ENCODE peak calls at places on chromosomes 11 and 22, in eight cellular contexts. H is HCT116, P is HepG2, K is endothelial cell of umbilical vein, A is A549, M is GM12878, L is H1, O is K562. T is an unnamed sample.

GRCh38 chr22:49756201-49756600 is 71.5 kb downstream of the BRD1 start:
- DNase-seq in P (no peak), L (no peak), H (no peak), M (no peak), A (no peak), K (no peak), O (no peak), T (no peak)

GRCh38 chr11:85590848-85591483 is 36.2 kb downstream of the DLG2 start:
- DNase-seq in L (no peak), A (peak), P (peak), H (peak), O (no peak), M (no peak), K (no peak), T (peak)

GRCh38 chr11:117828641-117829368 is 4.3 kb upstream of the FXYD2 start:
- DNase-seq in P (no peak), K (peak), L (peak), M (no peak), A (peak), H (no peak), O (peak), T (peak)

GRCh38 chr22:44846726-44847275 is 94.4 kb downstream of the ARHGAP8 start:
- DNase-seq in H (no peak), P (no peak), A (no peak), O (no peak), K (no peak), M (no peak), L (no peak), T (no peak)

GRCh38 chr11:109027851-109028250 is 363.0 kb downstream of the DDX10 start:
- DNase-seq in K (no peak), O (no peak), P (no peak), H (no peak), L (no peak), A (peak), M (no peak), T (no peak)

GRCh38 chr22:46066691-46067090 is 83.6 kb upstream of the PPARA start:
- DNase-seq in P (no peak), H (no peak), A (no peak), M (no peak), O (no peak), L (no peak), K (peak), T (no peak)

GRCh38 chr22:22111267-22111751 is 128.7 kb upstream of the TOP3B start:
- DNase-seq in L (no peak), M (peak), O (peak), H (no peak), K (no peak), A (peak), P (no peak), T (no peak)

GRCh38 chr22:17655289-17655688 is 16.7 kb downstream of the BCL2L13 start:
- DNase-seq in K (no peak), A (no peak), O (no peak), H (no peak), M (no peak), L (no peak), P (no peak), T (peak)

GRCh38 chr11:123757976-123758375 is 3.7 kb upstream of the OR6X1 start:
- DNase-seq in H (no peak), L (no peak), K (no peak), O (no peak), M (no peak), A (no peak), P (no peak), T (no peak)

GRCh38 chr11:71311176-71311925 is 59.0 kb upstream of the SHANK2 start:
- DNase-seq in O (no peak), P (no peak), H (no peak), M (no peak), A (no peak), K (no peak), L (peak), T (no peak)

GRCh38 chr11:89433278-89433677 is 57.9 kb downstream of the NOX4 start:
- DNase-seq in M (no peak), H (no peak), K (no peak), L (no peak), A (no peak), O (no peak), P (no peak), T (no peak)

GRCh38 chr22:23838686-23839468 is at the start of gene DERL3:
- DNase-seq in K (peak), H (no peak), P (no peak), M (peak), O (peak), A (peak), L (peak), T (peak)

GRCh38 chr22:26621663-26622062 is at the start of gene CRYBA4:
- DNase-seq in P (no peak), K (no peak), A (no peak), O (no peak), M (no peak), L (no peak), H (no peak), T (no peak)

GRCh38 chr11:14413307-14414072 is 54.5 kb upstream of the RRAS2 start:
- DNase-seq in A (peak), H (no peak), L (peak), P (no peak), M (no peak), O (peak), K (no peak), T (peak)

GRCh38 chr22:41308054-41308453 is 6.7 kb downstream of the ZC3H7B start:
- DNase-seq in O (no peak), M (no peak), A (no peak), P (no peak), K (no peak), H (no peak), L (no peak), T (no peak)

GRCh38 chr11:125689460-125689859 is 8.8 kb upstream of the ACRV1 start:
- DNase-seq in M (no peak), L (no peak), K (no peak), A (no peak), H (no peak), O (no peak), P (no peak), T (no peak)

GRCh38 chr11:112320668-112321067 is 60.0 kb upstream of the PLET1 start:
- DNase-seq in H (no peak), K (peak), M (no peak), L (no peak), O (no peak), P (peak), A (no peak), T (no peak)

GRCh38 chr11:81165164-81165563 is 1568.5 kb downstream of the FAM181B start:
- DNase-seq in A (no peak), P (no peak), M (no peak), H (no peak), O (no peak), K (no peak), L (no peak), T (peak)

GRCh38 chr22:35477911-35478582 is 62.6 kb upstream of the RASD2 start:
- DNase-seq in K (peak), A (peak), H (peak), L (no peak), P (no peak), M (no peak), O (peak), T (peak)

GRCh38 chr11:112516261-112516660 is 255.6 kb upstream of the PLET1 start:
- DNase-seq in H (no peak), P (no peak), O (no peak), M (no peak), L (no peak), K (no peak), A (no peak), T (no peak)

GRCh38 chr22:24325105-24325757 is 54.6 kb downstream of the SPECC1L start:
- DNase-seq in A (peak), H (no peak), P (peak), O (peak), K (peak), M (peak), L (no peak), T (peak)

GRCh38 chr22:36641902-36642640 is 61.5 kb downstream of the CACNG2 start:
- DNase-seq in K (no peak), L (no peak), O (no peak), P (no peak), H (no peak), M (no peak), A (peak), T (peak)

GRCh38 chr22:30422481-30423295 is 2.9 kb upstream of the MTFP1 start:
- DNase-seq in K (peak), A (peak), L (peak), O (peak), M (no peak), H (peak), P (peak), T (peak)
- TF ChIP-seq POLR2A in K (no peak), A (no peak), L (no peak), O (no peak), M (no peak), H (no peak), P (no peak), T (no peak)

GRCh38 chr11:64713781-64714363 is 9.1 kb downstream of the NRXN2 start:
- DNase-seq in M (no peak), H (no peak), K (no peak), O (peak), L (peak), P (no peak), A (no peak), T (no peak)
- H3K4me3 ChIP-seq in M (no peak), H (no peak), K (no peak), O (no peak), L (peak), P (no peak), A (peak), T (no peak)

DNA sequence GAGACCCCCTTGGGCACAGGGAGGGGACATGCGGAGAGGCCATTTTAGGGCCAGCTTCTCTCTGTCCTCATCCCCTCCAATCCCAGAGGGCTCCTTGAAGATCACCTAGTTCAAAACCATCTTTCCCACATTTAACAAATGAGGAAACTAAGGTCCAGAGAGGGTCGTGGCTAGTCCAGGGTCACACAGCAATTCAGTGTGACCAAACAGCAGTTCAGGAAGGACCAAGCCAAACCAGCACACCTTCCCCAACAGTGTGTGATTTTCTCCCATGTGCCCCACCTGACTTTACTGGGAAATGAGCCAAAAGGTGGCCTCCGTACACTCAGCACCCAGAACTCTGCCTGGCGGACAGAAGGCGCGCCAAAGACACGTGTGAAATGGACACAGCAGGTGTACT is 51.3 kb downstream of the CACNA1I start:
- DNase-seq in A (no peak), M (no peak), H (no peak), P (no peak), K (no peak), O (no peak), L (no peak), T (no peak)
- TF ChIP-seq MAX in A (no peak), M (no peak), H (no peak), P (no peak), K (no peak), O (no peak), L (no peak), T (no peak)

DNA sequence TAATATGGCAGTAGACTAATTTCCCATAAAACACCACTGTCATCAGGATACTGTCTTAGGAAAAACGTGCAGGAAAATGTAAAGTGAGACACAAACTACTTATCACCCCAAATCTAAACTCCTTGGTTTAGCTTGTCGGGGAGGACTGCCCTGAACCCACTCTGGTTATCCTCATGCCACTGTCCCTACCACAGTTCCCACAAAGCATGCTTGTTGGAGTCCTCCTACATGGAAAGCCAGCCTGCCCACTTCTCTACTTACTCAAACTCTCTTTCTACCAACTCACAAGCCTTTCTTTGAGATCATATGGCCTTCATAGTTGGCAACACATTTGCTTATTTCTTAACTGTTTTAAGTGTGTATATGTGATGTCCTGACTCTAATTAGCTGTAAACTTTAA is 179.0 kb downstream of the SWAP70 start:
- DNase-seq in A (no peak), H (no peak), P (no peak), L (no peak), M (no peak), O (no peak), K (no peak), T (no peak)
- TF ChIP-seq POLR2A in A (no peak), H (no peak), P (no peak), L (no peak), M (no peak), O (no peak), K (no peak), T (no peak)

DNA sequence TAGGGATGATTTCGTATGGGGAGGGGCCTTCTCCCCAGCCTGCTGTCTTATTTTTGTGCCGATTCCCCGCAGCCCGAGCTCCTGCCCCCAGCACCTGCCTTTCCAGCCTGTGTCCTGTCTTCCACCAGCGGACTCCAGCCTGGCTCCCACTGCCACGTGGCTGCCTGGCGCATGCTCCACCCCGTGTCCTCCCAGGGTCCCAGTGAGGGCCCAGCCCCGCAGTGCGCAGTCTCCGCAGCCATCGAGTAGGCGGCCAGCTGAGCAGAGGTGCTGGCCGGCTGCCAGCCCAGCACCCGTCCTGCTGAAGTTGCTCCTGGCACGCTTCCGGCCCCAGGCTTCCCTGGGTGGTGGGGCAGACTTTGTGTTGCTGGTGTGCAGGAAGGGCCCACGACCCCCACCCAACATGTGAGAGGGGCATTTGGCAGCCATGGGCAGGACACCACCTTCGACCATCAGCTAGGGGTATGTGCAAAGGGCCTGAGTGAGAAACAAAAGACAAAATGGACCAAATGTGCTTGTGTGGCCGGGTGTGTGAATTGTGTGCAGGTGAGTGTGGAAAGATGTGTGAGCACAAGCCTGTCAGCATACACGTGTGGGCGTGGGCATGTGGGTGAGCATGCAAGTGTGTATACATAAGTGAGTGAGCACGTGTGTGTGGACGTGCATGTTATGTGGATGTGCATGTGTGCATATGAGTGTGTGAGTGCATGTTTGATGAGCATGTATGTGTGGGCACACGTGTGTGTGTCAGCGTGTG is 55.9 kb downstream of the RTN4R start:
- DNase-seq in H (peak), P (no peak), L (no peak), M (no peak), K (no peak), A (no peak), O (peak), T (no peak)
- H3K4me3 ChIP-seq in H (peak), P (no peak), L (no peak), M (no peak), K (no peak), A (no peak), O (no peak), T (no peak)

GRCh38 chr11:76215946-76216345 is 9.6 kb upstream of the WNT11 start:
- DNase-seq in H (no peak), P (no peak), L (no peak), M (no peak), O (no peak), A (no peak), K (no peak), T (no peak)
- TF ChIP-seq MAX in H (no peak), P (no peak), L (no peak), M (no peak), O (no peak), A (no peak), K (no peak), T (no peak)

GRCh38 chr11:46363455-46363920 is 16.2 kb downstream of the DGKZ start:
- DNase-seq in O (no peak), K (peak), P (no peak), H (peak), A (no peak), M (no peak), L (no peak), T (peak)
- TF ChIP-seq POLR2A in O (no peak), K (no peak), P (no peak), H (no peak), A (no peak), M (no peak), L (no peak), T (no peak)

GRCh38 chr11:57481915-57482781 is 21.8 kb downstream of the RTN4RL2 start:
- DNase-seq in O (no peak), L (no peak), A (no peak), P (no peak), H (no peak), K (no peak), M (no peak), T (no peak)
- H3K4me3 ChIP-seq in O (no peak), L (peak), A (peak), P (no peak), H (no peak), K (no peak), M (no peak), T (no peak)